ENCODE peak calls at places on chromosomes 2 and 18, in five cellular contexts. T is NCI-H2081 treated with DMSO at 0.1 percent for 48 hours; G is COR-L47; F is activated effector memory CD4-positive, alpha-beta T cell treated with Interleukin-2 at 50 U/mL for 16 hours; K is heart right ventricle. H is an unnamed sample.

GRCh38 chr2:178335218-178335617 is 115.8 kb downstream of the PRKRA start:
- DNase-seq in T (no peak), G (no peak), F (no peak), K (no peak), H (no peak)

GRCh38 chr2:220885593-220885992 is 686.5 kb downstream of the EPHA4 start:
- DNase-seq in T (no peak), G (no peak), F (no peak), K (no peak), H (no peak)

GRCh38 chr2:120177011-120177621 is 46.1 kb downstream of the TMEM185B start:
- DNase-seq in T (no peak), G (no peak), F (peak), K (peak), H (peak)

GRCh38 chr18:59379772-59380530 is 20.9 kb upstream of the LMAN1 start:
- DNase-seq in T (no peak), G (no peak), F (no peak), K (no peak), H (no peak)

GRCh38 chr2:215812966-215813365 is 200.4 kb downstream of the MREG start:
- DNase-seq in T (no peak), G (no peak), F (no peak), K (no peak), H (no peak)

GRCh38 chr2:219441451-219442205 is 7.0 kb downstream of the SPEG start:
- DNase-seq in T (no peak), G (peak), F (peak), K (no peak), H (peak)

GRCh38 chr18:75783816-75784215 is 356.3 kb upstream of the SMIM21 start:
- DNase-seq in T (no peak), G (no peak), F (no peak), K (no peak), H (no peak)

GRCh38 chr2:241619602-241620418 is 17.1 kb downstream of the THAP4 start:
- DNase-seq in T (no peak), G (no peak), F (no peak), K (no peak), H (no peak)

GRCh38 chr2:223460774-223461211 is 141.4 kb downstream of the SCG2 start:
- DNase-seq in T (no peak), G (no peak), F (no peak), K (no peak), H (no peak)

GRCh38 chr2:23491622-23492336 is 106.8 kb downstream of the KLHL29 start:
- DNase-seq in T (no peak), G (no peak), F (no peak), K (no peak), H (no peak)

GRCh38 chr2:109612991-109613921 is 510 bp downstream of the SEPTIN10 start:
- DNase-seq in T (no peak), G (peak), F (no peak), K (peak), H (peak)

GRCh38 chr2:127683056-127683455 is 7.7 kb upstream of the LIMS2 start:
- DNase-seq in T (no peak), G (no peak), F (no peak), K (no peak), H (no peak)

GRCh38 chr2:159671047-159671446 is 41.3 kb upstream of the MARCHF7 start:
- DNase-seq in T (no peak), G (no peak), F (no peak), K (no peak), H (no peak)

GRCh38 chr2:52390651-52391050 is 1358.7 kb upstream of the NRXN1 start:
- DNase-seq in T (no peak), G (no peak), F (no peak), K (no peak), H (no peak)

GRCh38 chr2:37625781-37626548 is 45.5 kb downstream of the CDC42EP3 start:
- DNase-seq in T (peak), G (peak), F (peak), K (peak), H (peak)

GRCh38 chr2:64035067-64035942 is 16.1 kb upstream of the VPS54 start:
- DNase-seq in T (no peak), G (no peak), F (no peak), K (no peak), H (no peak)

GRCh38 chr2:235848055-235848454 is 320.1 kb downstream of the GBX2 start:
- DNase-seq in T (no peak), G (no peak), F (no peak), K (no peak), H (no peak)

GRCh38 chr2:47236503-47237215 is 81.6 kb upstream of the STPG4 start:
- DNase-seq in T (no peak), G (no peak), F (no peak), K (no peak), H (no peak)

GRCh38 chr2:157182204-157182709 is 75.2 kb upstream of the GALNT5 start:
- DNase-seq in T (no peak), G (no peak), F (no peak), K (no peak), H (no peak)

GRCh38 chr2:119660343-119660658 is 18.7 kb upstream of the TMEM177 start:
- DNase-seq in T (no peak), G (no peak), F (no peak), K (no peak), H (no peak)

GRCh38 chr2:33342171-33342570 is 134.3 kb upstream of the RASGRP3 start:
- DNase-seq in T (no peak), G (no peak), F (no peak), K (no peak), H (no peak)

GRCh38 chr18:23230688-23231087 is 95.4 kb downstream of the CABLES1 start:
- DNase-seq in T (no peak), G (no peak), F (no peak), K (no peak), H (no peak)

H was measured in transverse colon.